ENCODE peak calls at places on chromosomes 6 and 20, in nine cellular contexts. B is stomach, D is tibial nerve, N is right lobe of liver, U is adrenal gland, V is vagina, R is body of pancreas, E is uterus, H is ovary. G is an unnamed sample.

GRCh38 chr6:137956098-137956488 is 89.0 kb downstream of the TNFAIP3 start:
- DNase-seq in H (no peak), N (no peak), E (no peak), D (no peak), V (no peak), R (no peak), U (no peak), B (no peak), G (no peak)

GRCh38 chr6:168469198-168469943 is 28.4 kb downstream of the SMOC2 start:
- DNase-seq in U (no peak), V (no peak), E (peak), N (no peak), H (no peak), R (peak), B (no peak), D (peak), G (no peak)

GRCh38 chr20:11260611-11261010 is 586.8 kb upstream of the JAG1 start:
- DNase-seq in R (no peak), U (no peak), N (no peak), D (no peak), H (no peak), E (no peak), V (no peak), B (no peak), G (no peak)

GRCh38 chr6:106279179-106279578 is 46.4 kb downstream of the ATG5 start:
- DNase-seq in N (no peak), V (no peak), H (no peak), R (no peak), B (no peak), U (no peak), E (no peak), D (no peak), G (no peak)

GRCh38 chr6:163547287-163547686 is 132.8 kb downstream of the QKI start:
- DNase-seq in E (no peak), V (no peak), D (no peak), B (no peak), U (no peak), R (no peak), H (no peak), N (no peak), G (no peak)

GRCh38 chr6:129398764-129399163 is 311.2 kb downstream of the ARHGAP18 start:
- DNase-seq in B (no peak), E (no peak), D (no peak), H (no peak), U (no peak), V (no peak), R (no peak), N (no peak), G (no peak)

GRCh38 chr6:155495011-155495768 is 39.6 kb upstream of the NOX3 start:
- DNase-seq in N (no peak), U (peak), V (no peak), H (peak), E (peak), B (no peak), D (peak), R (peak), G (no peak)

GRCh38 chr6:64811145-64811544 is 895.9 kb downstream of the EYS start:
- DNase-seq in D (no peak), V (no peak), B (no peak), N (no peak), U (no peak), E (no peak), H (no peak), R (no peak), G (no peak)

GRCh38 chr6:92586236-92586977 is 833.0 kb downstream of the EPHA7 start:
- DNase-seq in E (no peak), H (no peak), N (no peak), V (no peak), R (no peak), B (no peak), D (no peak), U (no peak), G (no peak)

GRCh38 chr6:43736211-43736786 is 33.7 kb upstream of the VEGFA start:
- DNase-seq in R (no peak), E (peak), B (no peak), U (no peak), D (no peak), V (no peak), H (no peak), N (peak), G (no peak)

GRCh38 chr6:53326372-53327016 is 22.3 kb downstream of the ELOVL5 start:
- DNase-seq in E (peak), D (no peak), U (peak), V (no peak), N (peak), B (no peak), H (peak), R (peak), G (no peak)

GRCh38 chr6:3296537-3297453 is 38.0 kb downstream of the PSMG4 start:
- DNase-seq in R (peak), V (no peak), E (peak), D (no peak), N (peak), B (no peak), H (no peak), U (peak), G (peak)

GRCh38 chr20:4021905-4022304 is 6.5 kb upstream of the RNF24 start:
- DNase-seq in U (no peak), H (no peak), D (no peak), B (no peak), R (no peak), E (no peak), N (no peak), V (no peak), G (no peak)

GRCh38 chr6:38510205-38510604 is 129.5 kb downstream of the BTBD9 start:
- DNase-seq in V (no peak), E (no peak), U (no peak), B (no peak), H (no peak), N (no peak), D (no peak), R (no peak), G (no peak)

GRCh38 chr6:155174576-155175174 is 89.1 kb upstream of the CLDN20 start:
- DNase-seq in N (peak), E (peak), B (peak), R (peak), U (peak), H (peak), D (peak), V (no peak), G (peak)

GRCh38 chr6:107114213-107114871 is 973 bp downstream of the BEND3 start:
- DNase-seq in U (peak), D (peak), B (peak), R (peak), N (peak), H (peak), V (no peak), E (peak), G (peak)

GRCh38 chr6:88301888-88302768 is 136.0 kb upstream of the CNR1 start:
- DNase-seq in B (no peak), E (no peak), U (no peak), V (no peak), D (no peak), N (peak), H (no peak), R (no peak), G (no peak)

GRCh38 chr6:4297348-4297747 is 162.0 kb upstream of the ECI2 start:
- DNase-seq in B (no peak), N (no peak), U (no peak), H (no peak), V (no peak), E (no peak), D (no peak), R (no peak), G (no peak)

GRCh38 chr20:4959582-4959981 is 41.7 kb downstream of the SLC23A2 start:
- DNase-seq in N (no peak), D (no peak), H (no peak), V (no peak), B (no peak), U (peak), R (no peak), E (no peak), G (no peak)

GRCh38 chr20:48164034-48164433 is 378.8 kb upstream of the SULF2 start:
- DNase-seq in V (no peak), U (no peak), D (no peak), H (no peak), R (no peak), N (no peak), B (no peak), E (no peak), G (no peak)

GRCh38 chr20:4225778-4226177 is 210.4 kb upstream of the RNF24 start:
- DNase-seq in N (no peak), H (no peak), D (no peak), R (no peak), E (peak), V (no peak), U (peak), B (no peak), G (no peak)

GRCh38 chr6:118789419-118789818 is 104.5 kb upstream of the ASF1A start:
- DNase-seq in U (no peak), H (no peak), R (no peak), V (no peak), B (no peak), N (no peak), E (no peak), D (no peak), G (no peak)

GRCh38 chr6:129110687-129111343 is 227.9 kb downstream of the LAMA2 start:
- DNase-seq in U (no peak), B (no peak), H (no peak), E (no peak), V (no peak), D (no peak), R (no peak), N (no peak), G (no peak)

GRCh38 chr6:148868314-148868713 is 121.5 kb downstream of the UST start:
- DNase-seq in V (no peak), R (no peak), D (no peak), E (no peak), N (no peak), B (no peak), U (no peak), H (no peak), G (no peak)

GRCh38 chr6:149567194-149567586 is 1.0 kb downstream of the GINM1 start:
- DNase-seq in E (no peak), U (no peak), N (no peak), D (no peak), V (no peak), H (no peak), R (no peak), B (no peak), G (no peak)

GRCh38 chr6:26216886-26217713 is 129.9 kb downstream of the HFE start:
- DNase-seq in D (peak), B (peak), H (peak), R (peak), E (peak), V (no peak), N (peak), U (peak), G (peak)

GRCh38 chr6:166988674-166989201 is 10.5 kb upstream of the CEP43 start:
- DNase-seq in R (no peak), E (no peak), N (no peak), U (no peak), H (no peak), V (no peak), B (no peak), D (no peak), G (no peak)

GRCh38 chr6:47631248-47632196 is 66.9 kb upstream of the ADGRF4 start:
- DNase-seq in D (no peak), N (no peak), B (no peak), E (no peak), H (no peak), R (peak), V (no peak), U (no peak), G (no peak)

GRCh38 chr6:4611441-4612129 is 164.6 kb upstream of the CDYL start:
- DNase-seq in R (no peak), U (no peak), N (no peak), D (no peak), H (no peak), E (peak), V (no peak), B (no peak), G (no peak)

GRCh38 chr6:22349528-22349927 is 52.7 kb upstream of the PRL start:
- DNase-seq in H (no peak), V (no peak), N (no peak), U (no peak), B (no peak), R (no peak), D (no peak), E (no peak), G (no peak)

GRCh38 chr6:22349051-22349450 is 52.2 kb upstream of the PRL start:
- DNase-seq in E (no peak), B (no peak), R (no peak), D (no peak), H (no peak), V (no peak), U (no peak), N (no peak), G (no peak)

DNA sequence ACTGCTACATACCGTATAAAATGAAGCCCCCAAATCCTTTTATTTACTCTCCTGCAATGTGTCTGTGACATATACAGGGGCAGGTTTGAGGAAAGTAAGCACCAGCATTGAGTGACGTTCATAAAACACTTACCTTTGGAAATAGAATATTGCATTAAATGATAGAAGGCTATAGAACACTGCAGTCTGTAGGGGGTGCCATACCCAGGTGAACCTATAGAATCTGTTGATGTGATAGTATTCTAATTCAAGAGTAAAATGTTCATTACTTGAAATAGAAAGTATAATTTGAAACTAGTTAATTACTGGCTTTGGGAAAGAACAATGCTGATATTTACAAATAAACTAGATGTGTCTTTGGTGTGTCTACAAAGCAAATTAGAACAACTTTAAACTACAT is 47.0 kb upstream of the PRL start:
- DNase-seq in H (no peak), B (no peak), D (no peak), E (no peak), N (no peak), V (no peak), R (no peak), U (no peak), G (no peak)
- TF ChIP-seq CTCF in H (no peak), B (no peak), D (no peak), E (no peak), N (peak), V (no peak), R (no peak), U (no peak), G (no peak)

GRCh38 chr20:6680441-6680840 is 87.0 kb upstream of the BMP2 start:
- DNase-seq in U (no peak), B (no peak), E (no peak), V (no peak), N (no peak), R (no peak), H (no peak), D (no peak), G (no peak)
- TF ChIP-seq POLR2A in U (no peak), B (no peak), E (no peak), V (no peak), N (no peak), R (no peak), H (no peak), D (no peak), G (no peak)

GRCh38 chr6:80932364-80932763 is 820.1 kb downstream of the TENT5A start:
- DNase-seq in E (no peak), R (no peak), B (no peak), U (no peak), H (no peak), V (no peak), N (no peak), D (no peak), G (no peak)
- H3K4me3 ChIP-seq in E (no peak), R (no peak), B (no peak), U (no peak), H (no peak), V (no peak), N (no peak), D (no peak), G (no peak)

GRCh38 chr6:69735029-69735428 is 61.8 kb downstream of the LMBRD1 start:
- DNase-seq in V (no peak), B (no peak), H (no peak), U (no peak), R (no peak), D (no peak), N (no peak), E (no peak), G (no peak)

GRCh38 chr6:69732045-69732444 is 64.8 kb downstream of the LMBRD1 start:
- DNase-seq in D (no peak), U (no peak), E (no peak), R (no peak), H (no peak), B (no peak), V (no peak), N (no peak), G (no peak)

GRCh38 chr6:69732640-69733039 is 64.2 kb downstream of the LMBRD1 start:
- DNase-seq in U (no peak), E (no peak), H (no peak), R (no peak), D (no peak), V (no peak), B (no peak), N (no peak), G (no peak)

GRCh38 chr6:69729870-69730449 is 66.8 kb downstream of the LMBRD1 start:
- DNase-seq in H (no peak), R (no peak), N (no peak), D (no peak), E (no peak), U (no peak), B (no peak), V (no peak), G (no peak)
- TF ChIP-seq CTCF in H (no peak), R (peak), N (peak), D (no peak), E (peak), U (peak), B (no peak), V (no peak), G (no peak)

GRCh38 chr6:57143690-57144089 is 28.4 kb upstream of the BAG2 start:
- DNase-seq in N (no peak), B (no peak), R (no peak), E (no peak), H (no peak), D (no peak), U (no peak), V (no peak), G (no peak)

GRCh38 chr6:57142178-57142525 is 30.0 kb upstream of the BAG2 start:
- DNase-seq in E (no peak), B (no peak), V (no peak), N (no peak), U (no peak), R (no peak), D (no peak), H (no peak), G (no peak)

GRCh38 chr6:57137392-57137791 is 34.7 kb upstream of the BAG2 start:
- DNase-seq in N (no peak), U (no peak), R (no peak), B (no peak), V (no peak), H (no peak), E (no peak), D (no peak), G (no peak)

GRCh38 chr6:57138026-57138425 is 34.1 kb upstream of the BAG2 start:
- DNase-seq in E (no peak), V (no peak), H (no peak), U (no peak), D (no peak), R (no peak), N (no peak), B (no peak), G (no peak)

DNA sequence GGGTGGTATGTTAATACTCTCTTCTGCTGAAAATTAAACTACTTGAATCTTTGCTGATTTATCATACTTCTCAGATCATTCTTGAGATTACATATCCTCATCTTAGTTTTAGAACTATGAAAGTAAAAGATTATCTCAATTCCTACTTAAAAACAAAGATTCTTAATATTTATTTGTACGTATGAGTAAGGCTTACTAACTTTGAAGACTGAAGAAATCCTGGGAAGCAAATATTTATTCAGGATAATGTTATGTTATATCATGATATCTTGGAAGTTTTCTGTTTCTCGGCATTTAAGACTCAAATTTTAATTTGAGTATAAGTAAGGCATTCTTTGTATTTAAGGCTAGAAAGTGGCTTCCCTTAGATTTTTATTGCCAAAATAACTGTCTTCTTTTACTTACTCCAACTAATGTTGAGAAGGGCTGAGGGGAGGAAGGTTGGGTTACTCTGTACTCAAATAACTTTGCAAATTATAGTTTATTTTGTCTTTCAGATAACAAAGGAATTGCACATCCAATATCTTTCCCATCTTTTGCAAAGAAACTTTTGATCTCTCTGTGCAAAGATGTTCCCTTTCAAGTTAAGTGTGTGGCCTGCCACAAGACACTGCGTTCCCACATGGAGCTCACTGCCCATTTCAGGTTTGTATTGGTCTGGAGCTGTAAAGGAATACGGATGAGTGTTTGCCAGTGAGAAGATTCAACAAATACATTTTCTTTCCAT is 30.5 kb upstream of the BAG2 start:
- DNase-seq in V (no peak), D (no peak), E (no peak), R (no peak), B (no peak), U (no peak), H (no peak), N (no peak), G (no peak)
- TF ChIP-seq POLR2A in V (no peak), D (no peak), E (no peak), R (no peak), B (no peak), U (no peak), H (no peak), N (no peak), G (no peak)

GRCh38 chr20:25301357-25301920 is 53.6 kb downstream of the PYGB start:
- DNase-seq in E (no peak), N (no peak), R (no peak), B (no peak), H (no peak), U (no peak), V (no peak), D (no peak), G (no peak)

GRCh38 chr20:25297141-25297905 is 49.4 kb downstream of the PYGB start:
- DNase-seq in V (no peak), E (no peak), D (no peak), H (no peak), B (no peak), R (no peak), U (no peak), N (no peak), G (no peak)

GRCh38 chr20:25300496-25301170 is 52.7 kb downstream of the PYGB start:
- DNase-seq in V (no peak), E (no peak), H (no peak), D (no peak), R (no peak), U (no peak), N (no peak), B (no peak), G (no peak)

GRCh38 chr20:25302596-25302995 is 54.7 kb downstream of the PYGB start:
- DNase-seq in R (no peak), V (no peak), B (no peak), U (no peak), H (no peak), E (no peak), N (no peak), D (no peak), G (no peak)

DNA sequence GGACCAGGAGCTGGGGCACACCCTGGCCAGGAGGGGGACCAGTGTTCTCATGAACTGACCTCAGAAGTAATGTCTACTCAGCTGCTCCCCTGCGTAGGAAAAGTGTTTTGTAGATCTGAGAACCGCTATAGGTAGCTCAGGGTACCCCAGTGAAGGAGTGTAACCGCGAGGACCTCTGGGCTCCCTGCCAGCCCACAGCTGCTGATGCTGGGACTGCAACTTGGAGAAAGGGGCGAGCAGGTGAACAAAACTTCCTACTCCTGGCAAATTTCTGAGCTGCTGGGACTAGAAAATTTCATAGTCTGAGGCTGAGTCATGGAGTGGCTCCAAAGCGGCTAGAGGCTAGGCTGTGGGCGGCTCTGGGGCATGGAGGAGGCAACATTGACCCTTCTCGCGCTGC is 51.9 kb downstream of the PYGB start:
- DNase-seq in H (no peak), R (peak), U (no peak), N (no peak), V (no peak), E (no peak), D (no peak), B (no peak), G (no peak)
- H3K4me3 ChIP-seq in H (no peak), R (no peak), U (no peak), N (no peak), V (no peak), E (no peak), D (no peak), B (no peak), G (no peak)

GRCh38 chr6:78157606-78158005 is 504.8 kb downstream of the MEI4 start:
- DNase-seq in R (no peak), N (no peak), U (no peak), V (no peak), H (no peak), E (no peak), D (no peak), B (no peak), G (no peak)
- TF ChIP-seq CTCF in R (no peak), N (no peak), U (no peak), V (no peak), H (no peak), E (no peak), D (no peak), B (no peak), G (no peak)